ENCODE peak calls at places on chromosomes 13 and 19, in four cellular contexts. M is AG04449, A is nephron progenitor cell, O is left lung. T is an unnamed sample.
A peak's percentile ranks its signal among the peaks of the same experiment; 100 is the strongest.

GRCh38 chr19:18443406-18443805 is 5.5 kb upstream of the ISYNA1 start:
- DNase-seq in M (no peak), A (no peak), O (no peak), T (no peak)

GRCh38 chr19:1967087-1967608 is 26.2 kb downstream of the CSNK1G2 start:
- DNase-seq in M (no peak), A (no peak), O (no peak), T (no peak)

GRCh38 chr19:7978196-7978825 is 27.1 kb downstream of the ELAVL1 start:
- DNase-seq in M (no peak), A (no peak), O (no peak), T (peak; percentile 44)

GRCh38 chr19:49073514-49074378 is 1.2 kb upstream of the KCNA7 start:
- DNase-seq in M (no peak), A (no peak), O (no peak), T (no peak)

GRCh38 chr19:16627194-16627927 is 643 bp downstream of the MED26 start:
- DNase-seq in M (no peak), A (peak; percentile 32), O (peak; percentile 43), T (peak; percentile 47)

GRCh38 chr13:99978781-99979452 is 2.7 kb upstream of the ZIC2 start:
- DNase-seq in M (no peak), A (no peak), O (no peak), T (no peak)

GRCh38 chr19:40771101-40771539 is 4.2 kb upstream of the MIA start:
- DNase-seq in M (no peak), A (no peak), O (no peak), T (no peak)

GRCh38 chr19:37654118-37654517 is 1.1 kb downstream of the ZFP30 start:
- DNase-seq in M (no peak), A (no peak), O (no peak), T (no peak)

GRCh38 chr13:109151255-109151654 is 521.8 kb downstream of the MYO16 start:
- DNase-seq in M (no peak), A (no peak), O (no peak), T (no peak)

GRCh38 chr13:51202477-51203046 is 19.6 kb upstream of the FAM124A start:
- DNase-seq in M (no peak), A (no peak), O (no peak), T (no peak)

GRCh38 chr19:6271251-6271650 is 8.5 kb downstream of the MLLT1 start:
- DNase-seq in M (no peak), A (no peak), O (no peak), T (no peak)
- TF ChIP-seq CTCF in M (peak; percentile 1), A (no peak), O (no peak), T (no peak)

DNA sequence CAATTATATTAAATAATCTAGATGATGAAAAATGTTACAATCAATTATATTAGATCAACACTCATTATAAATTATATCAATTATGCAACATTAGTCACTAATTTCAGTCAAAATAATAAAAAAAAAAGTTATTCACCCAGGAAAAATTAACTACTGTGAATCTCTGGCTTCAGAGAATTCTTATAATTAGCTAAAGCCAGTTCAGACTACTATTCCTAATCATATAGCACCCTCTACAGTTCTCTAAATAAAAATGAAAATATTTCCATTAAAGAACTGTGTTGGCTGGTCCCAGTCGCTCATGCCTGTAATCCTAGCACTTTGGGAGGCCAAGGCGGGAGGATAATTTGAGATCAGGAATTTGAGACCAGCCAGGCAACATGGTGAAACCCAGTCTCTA is 33.0 kb downstream of the XPO4 start:
- DNase-seq in M (no peak), A (no peak), O (no peak), T (no peak)
- TF ChIP-seq CTCF in M (no peak), A (no peak), O (no peak), T (no peak)

GRCh38 chr13:77002590-77003190 is 10.8 kb downstream of the CLN5 start:
- DNase-seq in M (no peak), A (no peak), O (no peak), T (no peak)
- TF ChIP-seq CTCF in M (peak; percentile 56), A (peak; percentile 56), O (no peak), T (peak; percentile 66)

DNA sequence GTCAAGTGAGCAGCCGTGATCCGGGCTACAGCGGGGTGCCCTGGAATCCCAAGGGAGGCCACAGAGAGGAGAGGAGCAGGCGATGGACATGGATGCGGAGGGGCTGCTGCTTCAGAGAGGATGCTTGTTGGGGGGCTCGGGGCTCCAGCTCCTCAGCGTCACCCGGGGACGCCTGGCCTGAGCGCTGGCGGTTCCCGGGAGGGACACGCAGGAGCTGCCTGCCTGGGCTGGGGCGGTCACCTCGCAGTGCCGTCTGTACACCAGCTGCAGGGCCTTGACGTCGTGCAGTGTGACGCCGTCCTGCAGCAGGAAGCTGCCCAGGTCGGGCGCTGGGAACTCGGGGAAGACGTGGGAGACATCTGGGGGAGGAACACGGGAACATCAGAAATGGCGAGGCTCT is 29.9 kb upstream of the RANBP3 start:
- DNase-seq in M (no peak), A (no peak), O (no peak), T (no peak)
- TF ChIP-seq CTCF in M (no peak), A (no peak), O (no peak), T (no peak)

DNA sequence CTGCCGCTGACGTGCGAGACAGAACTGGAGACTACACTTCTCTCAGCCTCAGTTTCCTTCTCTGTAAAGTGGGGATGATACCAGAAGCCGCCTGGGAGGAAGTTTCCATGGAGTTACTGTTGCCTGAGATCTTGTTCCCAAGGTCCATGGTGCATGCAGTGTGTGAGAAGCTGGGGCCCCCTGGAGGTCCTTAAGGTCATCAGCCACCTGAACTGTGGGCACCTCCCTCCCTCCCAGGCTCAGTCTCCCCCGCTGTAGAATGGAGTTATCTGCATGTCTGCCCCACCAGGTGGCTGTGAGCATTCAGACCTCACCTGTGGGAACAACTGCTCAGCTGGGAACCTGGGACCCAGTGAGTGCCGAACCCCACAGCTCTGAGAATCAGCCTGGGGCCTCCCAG is 2.7 kb downstream of the CRX start:
- DNase-seq in M (no peak), A (no peak), O (no peak), T (no peak)
- TF ChIP-seq CTCF in M (no peak), A (no peak), O (no peak), T (no peak)

GRCh38 chr13:50081106-50081898 is 66.1 kb downstream of the KCNRG start:
- DNase-seq in M (no peak), A (peak; percentile 78), O (peak; percentile 66), T (peak; percentile 53)
- TF ChIP-seq CTCF in M (no peak), A (no peak), O (no peak), T (no peak)

DNA sequence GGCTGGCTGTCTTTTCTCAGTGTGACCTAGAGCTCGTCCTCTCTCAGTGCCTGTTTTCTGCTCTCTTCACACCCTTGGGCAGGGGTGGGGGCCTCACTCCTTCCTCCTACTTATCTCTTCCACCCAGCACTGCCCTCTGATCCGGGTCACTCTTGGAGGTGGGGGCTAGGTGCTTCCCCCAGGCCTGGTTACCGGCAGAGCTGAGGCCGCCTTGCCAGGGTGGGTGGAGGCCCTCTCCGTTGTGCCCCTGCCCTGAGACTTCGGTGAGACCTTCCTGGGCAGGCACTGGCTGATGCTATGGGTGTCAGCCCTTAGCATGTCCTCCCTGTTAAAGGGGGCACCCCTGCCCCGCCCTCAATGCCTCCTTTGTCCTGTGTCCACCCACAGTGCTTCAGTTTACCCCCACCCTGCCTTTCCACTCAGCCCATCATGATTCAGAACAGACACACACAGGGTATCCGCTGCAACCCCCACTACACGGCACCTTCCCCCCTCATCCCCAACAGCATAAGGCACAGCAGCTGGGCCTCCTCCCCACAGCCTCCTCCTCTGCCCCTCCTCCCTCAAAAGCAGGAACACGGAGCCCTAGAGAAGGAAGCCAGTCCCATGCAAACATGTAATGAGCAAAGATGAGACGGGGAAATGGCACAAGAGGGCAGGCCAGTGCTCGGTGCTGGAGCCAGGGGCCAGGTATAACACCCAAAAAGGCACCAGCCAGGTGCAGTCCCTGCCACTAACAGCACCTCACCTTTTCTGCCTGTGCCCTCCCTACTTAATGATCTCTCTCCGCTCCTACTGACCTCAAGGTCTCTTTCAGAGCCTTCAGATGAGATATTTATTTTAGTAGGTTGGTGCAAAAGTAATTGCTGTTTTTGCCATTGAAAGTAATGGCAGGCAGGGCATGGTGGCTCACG is 9.8 kb downstream of the ZGLP1 start:
- DNase-seq in M (no peak), A (no peak), O (no peak), T (no peak)
- TF ChIP-seq CTCF in M (no peak), A (no peak), O (no peak), T (no peak)

GRCh38 chr13:24740014-24740890 is 23.7 kb upstream of the RNF17 start:
- DNase-seq in M (no peak), A (no peak), O (no peak), T (no peak)

GRCh38 chr13:24741791-24742190 is 22.2 kb upstream of the RNF17 start:
- DNase-seq in M (no peak), A (no peak), O (no peak), T (no peak)

GRCh38 chr13:24742986-24743385 is 21.0 kb upstream of the RNF17 start:
- DNase-seq in M (no peak), A (no peak), O (no peak), T (no peak)

GRCh38 chr13:24742294-24742693 is 21.7 kb upstream of the RNF17 start:
- DNase-seq in M (no peak), A (peak; percentile 37), O (no peak), T (no peak)

DNA sequence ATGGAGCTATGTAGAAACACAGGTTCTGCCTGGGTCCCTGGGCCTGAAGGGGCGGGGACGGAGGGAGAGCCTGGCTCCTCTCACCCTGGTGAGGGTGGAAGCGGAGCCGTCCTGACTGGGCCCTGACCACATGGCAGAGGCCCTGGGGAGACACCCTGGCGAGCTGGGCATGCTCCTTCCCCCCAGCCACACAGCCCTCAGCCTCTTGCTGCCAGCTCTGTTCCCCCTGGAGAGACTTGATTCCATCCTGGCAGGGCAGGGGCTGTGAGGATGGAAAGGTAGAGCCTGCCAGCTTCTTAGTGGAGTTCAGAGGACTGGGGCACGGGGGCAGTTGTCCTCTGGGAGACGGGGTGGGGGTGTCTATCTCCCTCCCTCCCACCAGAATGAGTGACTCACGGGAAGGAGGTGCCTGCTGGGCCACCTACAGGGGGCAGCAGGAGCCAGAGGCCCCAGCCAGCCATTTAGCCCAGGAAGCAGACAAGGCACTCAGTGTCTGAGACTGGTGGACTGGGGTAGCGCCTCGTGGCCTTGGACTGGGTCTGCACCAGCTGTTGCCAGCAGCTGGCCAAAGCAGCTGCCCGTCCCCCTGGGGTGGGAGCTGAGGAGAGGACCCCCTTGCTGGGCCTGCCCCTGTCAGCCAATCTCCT is 22.8 kb upstream of the RNF17 start:
- DNase-seq in M (no peak), A (no peak), O (no peak), T (no peak)
- TF ChIP-seq CTCF in M (no peak), A (no peak), O (no peak), T (no peak)

GRCh38 chr19:27974082-27974513 is 1238.9 kb downstream of the UQCRFS1 start:
- DNase-seq in M (no peak), A (peak; percentile 54), O (no peak), T (no peak)
- TF ChIP-seq CTCF in M (no peak), A (peak; percentile 79), O (no peak), T (no peak)

DNA sequence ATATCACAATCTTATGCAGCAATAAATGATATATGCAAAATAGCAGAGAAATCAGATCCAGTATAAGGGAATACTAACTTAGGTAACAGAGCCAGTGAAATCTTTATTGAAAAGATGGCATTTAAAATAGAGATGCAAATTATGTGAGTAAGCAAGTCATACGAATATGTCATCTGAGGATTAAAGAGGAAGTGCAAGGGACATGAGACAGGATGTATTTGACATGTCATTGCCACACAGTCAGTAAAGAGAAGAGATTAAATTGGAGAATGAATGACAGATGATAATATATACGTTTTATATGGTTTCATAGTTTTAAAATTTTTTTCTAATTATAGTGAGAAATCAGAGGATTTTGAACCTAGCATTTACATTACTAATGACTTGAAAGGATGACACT is 426.4 kb downstream of the SLITRK5 start:
- DNase-seq in M (no peak), A (no peak), O (no peak), T (no peak)
- TF ChIP-seq CTCF in M (no peak), A (no peak), O (no peak), T (no peak)